ENCODE peak calls at places on chromosomes 6 and 20, in seven cellular contexts. One of them, this sample, is unnamed.

GRCh38 chr20:4766631-4767030 is 44.9 kb downstream of the PRND start:
- DNase-seq in fibroblast of lung: no peak
- DNase-seq in spleen: no peak
- DNase-seq in adrenal gland: peak; percentile 51
- DNase-seq in left ventricle myocardium inferior: no peak
- DNase-seq in CD8-positive, alpha-beta T cell: no peak
- DNase-seq in stomach: no peak
- DNase-seq in this sample: no peak

GRCh38 chr20:64244870-64245603 is 10.5 kb upstream of the PCMTD2 start:
- DNase-seq in adrenal gland: no peak
- DNase-seq in stomach: peak; percentile 9
- DNase-seq in left ventricle myocardium inferior: no peak
- DNase-seq in CD8-positive, alpha-beta T cell: no peak
- DNase-seq in fibroblast of lung: no peak
- DNase-seq in spleen: peak; percentile 47
- DNase-seq in this sample: peak; percentile 14

GRCh38 chr6:47473791-47474351 is 3.7 kb upstream of the CD2AP start:
- DNase-seq in adrenal gland: no peak
- DNase-seq in spleen: no peak
- DNase-seq in stomach: no peak
- DNase-seq in CD8-positive, alpha-beta T cell: no peak
- DNase-seq in left ventricle myocardium inferior: no peak
- DNase-seq in fibroblast of lung: no peak
- DNase-seq in this sample: no peak

GRCh38 chr6:99603421-99604160 is 3.0 kb upstream of the PRDM13 start:
- DNase-seq in CD8-positive, alpha-beta T cell: no peak
- DNase-seq in stomach: no peak
- DNase-seq in left ventricle myocardium inferior: no peak
- DNase-seq in spleen: peak; percentile 78
- DNase-seq in fibroblast of lung: peak; percentile 27
- DNase-seq in adrenal gland: no peak
- DNase-seq in this sample: no peak

GRCh38 chr6:151690303-151690702 is 117.2 kb upstream of the ESR1 start:
- DNase-seq in left ventricle myocardium inferior: no peak
- DNase-seq in fibroblast of lung: no peak
- DNase-seq in CD8-positive, alpha-beta T cell: no peak
- DNase-seq in spleen: no peak
- DNase-seq in stomach: no peak
- DNase-seq in adrenal gland: peak; percentile 14
- DNase-seq in this sample: no peak

GRCh38 chr6:34249469-34250370 is 914 bp upstream of the SMIM29 start:
- DNase-seq in spleen: peak; percentile 50
- DNase-seq in stomach: no peak
- DNase-seq in left ventricle myocardium inferior: no peak
- DNase-seq in fibroblast of lung: no peak
- DNase-seq in CD8-positive, alpha-beta T cell: no peak
- DNase-seq in adrenal gland: no peak
- DNase-seq in this sample: no peak

GRCh38 chr6:52403086-52403485 is 17.1 kb upstream of the EFHC1 start:
- DNase-seq in left ventricle myocardium inferior: no peak
- DNase-seq in CD8-positive, alpha-beta T cell: no peak
- DNase-seq in adrenal gland: no peak
- DNase-seq in spleen: no peak
- DNase-seq in stomach: no peak
- DNase-seq in fibroblast of lung: no peak
- DNase-seq in this sample: no peak

GRCh38 chr20:5719861-5720401 is 30.3 kb upstream of the SHLD1 start:
- DNase-seq in left ventricle myocardium inferior: no peak
- DNase-seq in adrenal gland: peak; percentile 30
- DNase-seq in stomach: no peak
- DNase-seq in CD8-positive, alpha-beta T cell: no peak
- DNase-seq in spleen: no peak
- DNase-seq in fibroblast of lung: peak; percentile 50
- DNase-seq in this sample: no peak

GRCh38 chr20:19397676-19398075 is 185.2 kb downstream of the SLC24A3 start:
- DNase-seq in left ventricle myocardium inferior: no peak
- DNase-seq in CD8-positive, alpha-beta T cell: no peak
- DNase-seq in fibroblast of lung: no peak
- DNase-seq in stomach: no peak
- DNase-seq in spleen: no peak
- DNase-seq in adrenal gland: no peak
- DNase-seq in this sample: no peak
- H3K9me3 ChIP-seq in left ventricle myocardium inferior: peaks cover 40% of the 10 kb centered on the region
- H3K9me3 ChIP-seq in CD8-positive, alpha-beta T cell: no peaks in the 10 kb centered on the region
- H3K9me3 ChIP-seq in fibroblast of lung: no peaks in the 10 kb centered on the region
- H3K9me3 ChIP-seq in stomach: no peaks in the 10 kb centered on the region
- H3K9me3 ChIP-seq in spleen: peaks cover 16% of the 10 kb centered on the region
- H3K9me3 ChIP-seq in adrenal gland: peaks cover 6% of the 10 kb centered on the region
- H3K9me3 ChIP-seq in this sample: peaks cover 4% of the 10 kb centered on the region

DNA sequence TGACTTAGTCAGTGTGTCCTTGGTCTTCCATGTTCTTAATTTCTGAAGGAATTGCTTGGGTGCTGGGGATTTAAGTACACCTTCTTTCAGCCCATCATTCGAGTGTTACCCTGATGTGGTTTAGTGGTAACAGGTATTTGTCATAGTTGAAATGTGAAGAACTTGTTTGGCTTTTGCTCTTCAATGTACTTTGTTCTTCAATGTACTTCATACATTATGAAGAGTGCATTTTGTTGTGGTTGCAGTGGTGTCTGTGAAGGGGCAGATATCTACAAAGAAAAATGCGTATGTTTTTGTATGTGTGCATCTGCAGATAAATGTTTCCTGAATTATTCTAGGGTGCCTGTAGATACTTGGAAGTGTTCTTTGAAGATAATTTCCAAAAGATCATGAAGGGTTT is 111.2 kb upstream of the SUPT3H start:
- DNase-seq in stomach: no peak
- DNase-seq in spleen: no peak
- DNase-seq in fibroblast of lung: no peak
- DNase-seq in adrenal gland: no peak
- DNase-seq in CD8-positive, alpha-beta T cell: no peak
- DNase-seq in left ventricle myocardium inferior: no peak
- DNase-seq in this sample: no peak
- H3K4me1 ChIP-seq in stomach: no peaks in the 10 kb centered on the region
- H3K4me1 ChIP-seq in spleen: no peaks in the 10 kb centered on the region
- H3K4me1 ChIP-seq in fibroblast of lung: no peaks in the 10 kb centered on the region
- H3K4me1 ChIP-seq in adrenal gland: no peaks in the 10 kb centered on the region
- H3K4me1 ChIP-seq in CD8-positive, alpha-beta T cell: peaks cover 27% of the 10 kb centered on the region
- H3K4me1 ChIP-seq in left ventricle myocardium inferior: peaks cover 11% of the 10 kb centered on the region
- H3K4me1 ChIP-seq in this sample: no peaks in the 10 kb centered on the region

GRCh38 chr20:32510601-32511357 is 74.4 kb downstream of the NOL4L start:
- DNase-seq in adrenal gland: no peak
- DNase-seq in left ventricle myocardium inferior: no peak
- DNase-seq in spleen: no peak
- DNase-seq in stomach: peak; percentile 58
- DNase-seq in CD8-positive, alpha-beta T cell: no peak
- DNase-seq in fibroblast of lung: no peak
- DNase-seq in this sample: no peak

GRCh38 chr20:32508775-32509119 is 76.4 kb downstream of the NOL4L start:
- DNase-seq in spleen: no peak
- DNase-seq in CD8-positive, alpha-beta T cell: no peak
- DNase-seq in stomach: no peak
- DNase-seq in left ventricle myocardium inferior: no peak
- DNase-seq in fibroblast of lung: no peak
- DNase-seq in adrenal gland: no peak
- DNase-seq in this sample: no peak

GRCh38 chr20:32510120-32510600 is 75.0 kb downstream of the NOL4L start:
- DNase-seq in CD8-positive, alpha-beta T cell: no peak
- DNase-seq in left ventricle myocardium inferior: no peak
- DNase-seq in spleen: no peak
- DNase-seq in adrenal gland: no peak
- DNase-seq in fibroblast of lung: no peak
- DNase-seq in stomach: no peak
- DNase-seq in this sample: no peak

GRCh38 chr20:32507998-32508774 is 76.9 kb downstream of the NOL4L start:
- DNase-seq in left ventricle myocardium inferior: no peak
- DNase-seq in fibroblast of lung: no peak
- DNase-seq in CD8-positive, alpha-beta T cell: no peak
- DNase-seq in adrenal gland: peak; percentile 50
- DNase-seq in spleen: no peak
- DNase-seq in stomach: no peak
- DNase-seq in this sample: no peak

DNA sequence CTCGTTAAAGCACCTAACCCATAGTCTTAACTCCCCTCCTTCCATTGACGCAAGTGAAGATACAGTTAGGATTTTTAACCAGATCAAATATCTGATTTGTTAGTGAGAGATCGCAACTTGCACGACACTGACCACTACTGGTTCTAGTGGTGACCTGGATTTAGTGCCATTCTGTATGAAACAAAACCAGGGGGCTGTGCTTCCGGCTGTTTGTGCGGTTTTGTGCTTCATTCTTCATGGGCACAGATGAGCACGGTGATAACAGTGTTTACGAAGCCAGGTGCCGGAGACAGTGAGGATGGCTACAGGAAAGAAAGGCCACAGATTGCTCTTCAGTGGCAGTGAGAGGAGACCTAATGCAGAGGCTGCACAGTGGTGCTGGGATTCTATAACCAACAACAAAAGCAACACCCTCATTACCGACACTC is 75.5 kb downstream of the NOL4L start:
- DNase-seq in stomach: no peak
- DNase-seq in CD8-positive, alpha-beta T cell: peak; percentile 67
- DNase-seq in left ventricle myocardium inferior: no peak
- DNase-seq in adrenal gland: no peak
- DNase-seq in spleen: no peak
- DNase-seq in fibroblast of lung: no peak
- DNase-seq in this sample: peak; percentile 50
- TF ChIP-seq CTCF in stomach: no peak
- TF ChIP-seq CTCF in CD8-positive, alpha-beta T cell: no peak
- TF ChIP-seq CTCF in left ventricle myocardium inferior: no peak
- TF ChIP-seq CTCF in adrenal gland: no peak
- TF ChIP-seq CTCF in spleen: peak; percentile 12
- TF ChIP-seq CTCF in fibroblast of lung: peak; percentile 46
- TF ChIP-seq CTCF in this sample: no peak

GRCh38 chr6:160798625-160799024 is 96.6 kb downstream of the PLG start:
- DNase-seq in fibroblast of lung: no peak
- DNase-seq in left ventricle myocardium inferior: no peak
- DNase-seq in stomach: no peak
- DNase-seq in adrenal gland: no peak
- DNase-seq in CD8-positive, alpha-beta T cell: no peak
- DNase-seq in spleen: no peak
- DNase-seq in this sample: no peak
- H3K9me3 ChIP-seq in fibroblast of lung: no peaks in the 10 kb centered on the region
- H3K9me3 ChIP-seq in left ventricle myocardium inferior: peaks cover 22% of the 10 kb centered on the region
- H3K9me3 ChIP-seq in stomach: no peaks in the 10 kb centered on the region
- H3K9me3 ChIP-seq in adrenal gland: no peaks in the 10 kb centered on the region
- H3K9me3 ChIP-seq in CD8-positive, alpha-beta T cell: no peaks in the 10 kb centered on the region
- H3K9me3 ChIP-seq in spleen: peaks cover 34% of the 10 kb centered on the region
- H3K9me3 ChIP-seq in this sample: peaks cover 7% of the 10 kb centered on the region

GRCh38 chr6:160393966-160394653 is 45.9 kb downstream of the SLC22A3 start:
- DNase-seq in spleen: no peak
- DNase-seq in fibroblast of lung: no peak
- DNase-seq in stomach: peak; percentile 34
- DNase-seq in adrenal gland: no peak
- DNase-seq in left ventricle myocardium inferior: no peak
- DNase-seq in CD8-positive, alpha-beta T cell: no peak
- DNase-seq in this sample: no peak

GRCh38 chr6:160391419-160392116 is 43.4 kb downstream of the SLC22A3 start:
- DNase-seq in CD8-positive, alpha-beta T cell: no peak
- DNase-seq in left ventricle myocardium inferior: no peak
- DNase-seq in adrenal gland: peak; percentile 50
- DNase-seq in fibroblast of lung: peak; percentile 49
- DNase-seq in spleen: no peak
- DNase-seq in stomach: no peak
- DNase-seq in this sample: no peak

GRCh38 chr6:160398674-160399271 is 50.6 kb downstream of the SLC22A3 start:
- DNase-seq in CD8-positive, alpha-beta T cell: no peak
- DNase-seq in left ventricle myocardium inferior: no peak
- DNase-seq in spleen: no peak
- DNase-seq in fibroblast of lung: peak; percentile 31
- DNase-seq in stomach: no peak
- DNase-seq in adrenal gland: no peak
- DNase-seq in this sample: no peak

GRCh38 chr6:160394654-160395035 is 46.5 kb downstream of the SLC22A3 start:
- DNase-seq in fibroblast of lung: no peak
- DNase-seq in CD8-positive, alpha-beta T cell: no peak
- DNase-seq in spleen: no peak
- DNase-seq in adrenal gland: no peak
- DNase-seq in stomach: no peak
- DNase-seq in left ventricle myocardium inferior: no peak
- DNase-seq in this sample: no peak

GRCh38 chr6:160395187-160395586 is 47.0 kb downstream of the SLC22A3 start:
- DNase-seq in CD8-positive, alpha-beta T cell: no peak
- DNase-seq in stomach: no peak
- DNase-seq in spleen: no peak
- DNase-seq in left ventricle myocardium inferior: no peak
- DNase-seq in fibroblast of lung: no peak
- DNase-seq in adrenal gland: no peak
- DNase-seq in this sample: no peak
- H3K4me1 ChIP-seq in CD8-positive, alpha-beta T cell: no peaks in the 10 kb centered on the region
- H3K4me1 ChIP-seq in stomach: peaks cover 10% of the 10 kb centered on the region
- H3K4me1 ChIP-seq in spleen: no peaks in the 10 kb centered on the region
- H3K4me1 ChIP-seq in left ventricle myocardium inferior: no peaks in the 10 kb centered on the region
- H3K4me1 ChIP-seq in fibroblast of lung: no peaks in the 10 kb centered on the region
- H3K4me1 ChIP-seq in adrenal gland: peaks cover 5% of the 10 kb centered on the region
- H3K4me1 ChIP-seq in this sample: no peaks in the 10 kb centered on the region

GRCh38 chr6:126170875-126171489 is 168.9 kb upstream of the CENPW start:
- DNase-seq in adrenal gland: peak; percentile 17
- DNase-seq in stomach: no peak
- DNase-seq in CD8-positive, alpha-beta T cell: no peak
- DNase-seq in left ventricle myocardium inferior: no peak
- DNase-seq in spleen: no peak
- DNase-seq in fibroblast of lung: no peak
- DNase-seq in this sample: no peak
- TF ChIP-seq CTCF in adrenal gland: peak; percentile 50
- TF ChIP-seq CTCF in stomach: no peak
- TF ChIP-seq CTCF in CD8-positive, alpha-beta T cell: peak; percentile 28
- TF ChIP-seq CTCF in left ventricle myocardium inferior: peak; percentile 45
- TF ChIP-seq CTCF in spleen: peak; percentile 30
- TF ChIP-seq CTCF in fibroblast of lung: peak; percentile 55
- TF ChIP-seq CTCF in this sample: peak; percentile 12

GRCh38 chr6:4485735-4486134 is 290.5 kb upstream of the CDYL start:
- DNase-seq in left ventricle myocardium inferior: no peak
- DNase-seq in CD8-positive, alpha-beta T cell: no peak
- DNase-seq in adrenal gland: no peak
- DNase-seq in stomach: no peak
- DNase-seq in spleen: no peak
- DNase-seq in fibroblast of lung: no peak
- DNase-seq in this sample: no peak
- H3K9me3 ChIP-seq in left ventricle myocardium inferior: peaks cover 28% of the 10 kb centered on the region
- H3K9me3 ChIP-seq in CD8-positive, alpha-beta T cell: no peaks in the 10 kb centered on the region
- H3K9me3 ChIP-seq in adrenal gland: no peaks in the 10 kb centered on the region
- H3K9me3 ChIP-seq in stomach: peaks cover 7% of the 10 kb centered on the region
- H3K9me3 ChIP-seq in spleen: peaks cover 31% of the 10 kb centered on the region
- H3K9me3 ChIP-seq in fibroblast of lung: no peaks in the 10 kb centered on the region
- H3K9me3 ChIP-seq in this sample: peaks cover 23% of the 10 kb centered on the region